ENCODE peak calls at places on chromosomes 3 and 15, in five cellular contexts. G, E, C, D and Q are unnamed samples.

GRCh38 chr3:46087871-46088270 is 60.6 kb upstream of the XCR1 start:
- DNase-seq in G (no peak), E (no peak), C (peak), D (no peak), Q (no peak)

GRCh38 chr3:63862804-63863149 is 828 bp downstream of the THOC7 start:
- DNase-seq in G (peak), E (no peak), C (no peak), D (no peak), Q (no peak)

GRCh38 chr3:64262574-64263114 is 37.4 kb upstream of the PRICKLE2 start:
- DNase-seq in G (no peak), E (no peak), C (peak), D (no peak), Q (no peak)

GRCh38 chr3:140298569-140299070 is 363.6 kb downstream of the CLSTN2 start:
- DNase-seq in G (no peak), E (no peak), C (peak), D (no peak), Q (no peak)

GRCh38 chr3:63168179-63168578 is 109.9 kb upstream of the SYNPR start:
- DNase-seq in G (no peak), E (no peak), C (no peak), D (no peak), Q (no peak)

GRCh38 chr15:68699124-68699880 is 120.5 kb downstream of the CORO2B start:
- DNase-seq in G (no peak), E (no peak), C (no peak), D (no peak), Q (no peak)

GRCh38 chr15:25056484-25057429 is 102.0 kb downstream of the SNRPN start:
- DNase-seq in G (no peak), E (no peak), C (peak), D (no peak), Q (no peak)

GRCh38 chr3:184355261-184356012 is 6.0 kb downstream of the CLCN2 start:
- DNase-seq in G (no peak), E (no peak), C (no peak), D (no peak), Q (no peak)

GRCh38 chr15:79640206-79640605 is 208.1 kb downstream of the MINAR1 start:
- DNase-seq in G (peak), E (no peak), C (no peak), D (no peak), Q (no peak)

GRCh38 chr3:119184808-119185690 is 11.7 kb downstream of the UPK1B start:
- DNase-seq in G (peak), E (no peak), C (no peak), D (no peak), Q (no peak)

GRCh38 chr3:72907851-72908620 is 20.2 kb downstream of the GXYLT2 start:
- DNase-seq in G (peak), E (no peak), C (no peak), D (no peak), Q (no peak)

GRCh38 chr3:51982352-51982837 is 940 bp upstream of the ACY1 start:
- DNase-seq in G (peak), E (no peak), C (peak), D (no peak), Q (peak)

GRCh38 chr3:56989434-56990294 is 70.8 kb upstream of the SPATA12 start:
- DNase-seq in G (peak), E (no peak), C (no peak), D (peak), Q (no peak)

GRCh38 chr3:56987238-56987932 is 73.1 kb upstream of the SPATA12 start:
- DNase-seq in G (no peak), E (no peak), C (peak), D (no peak), Q (no peak)

GRCh38 chr3:56990295-56991015 is 70.0 kb upstream of the SPATA12 start:
- DNase-seq in G (peak), E (no peak), C (no peak), D (no peak), Q (no peak)

GRCh38 chr3:56988458-56988857 is 72.0 kb upstream of the SPATA12 start:
- DNase-seq in G (no peak), E (no peak), C (no peak), D (no peak), Q (no peak)

GRCh38 chr3:56988874-56989433 is 71.5 kb upstream of the SPATA12 start:
- DNase-seq in G (peak), E (peak), C (peak), D (peak), Q (peak)
- TF ChIP-seq POLR2AphosphoS5 in G (no peak), E (no peak), C (no peak), D (no peak), Q (no peak)

DNA sequence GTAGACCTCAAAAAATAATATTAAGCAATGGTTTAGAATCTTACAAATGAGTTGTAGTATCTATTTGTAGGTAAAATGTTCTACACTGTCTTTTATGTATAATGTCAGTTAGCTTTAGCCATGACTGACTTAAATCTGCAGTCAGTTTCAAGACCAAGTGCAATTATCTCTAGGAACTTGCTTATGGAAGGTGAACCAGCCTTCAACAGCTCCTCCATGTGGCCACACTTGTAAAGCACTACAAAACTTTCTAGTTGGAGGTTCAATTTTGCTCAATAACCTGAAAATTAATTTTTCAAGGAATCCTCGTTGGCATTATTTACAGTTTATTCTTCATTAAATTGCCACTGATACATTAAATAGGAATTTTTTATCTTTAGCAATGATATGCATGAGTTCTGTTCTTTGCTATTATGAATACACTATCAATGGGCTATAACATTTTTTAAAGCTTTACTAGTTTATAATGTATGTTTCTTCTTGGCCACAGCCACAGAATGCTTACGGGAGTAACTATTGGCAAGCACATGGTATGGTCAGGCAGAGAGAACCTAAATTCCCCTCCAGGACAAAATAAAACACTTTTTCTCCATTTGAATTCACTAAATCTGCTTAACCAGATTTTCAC is 315.3 kb upstream of the UBE2E2 start:
- DNase-seq in G (no peak), E (no peak), C (peak), D (no peak), Q (peak)
- TF ChIP-seq CTCF in G (no peak), E (peak), C (peak), D (no peak), Q (peak)

GRCh38 chr3:133058831-133059230 is 20.6 kb downstream of the TMEM108 start:
- DNase-seq in G (no peak), E (no peak), C (no peak), D (no peak), Q (no peak)
- TF ChIP-seq POLR2AphosphoS5 in G (no peak), E (no peak), C (no peak), D (no peak), Q (no peak)

GRCh38 chr3:190333961-190334360 is 11.7 kb upstream of the CLDN1 start:
- DNase-seq in G (no peak), E (no peak), C (no peak), D (no peak), Q (no peak)

GRCh38 chr3:190338717-190339116 is 16.5 kb upstream of the CLDN1 start:
- DNase-seq in G (no peak), E (no peak), C (no peak), D (no peak), Q (no peak)

GRCh38 chr3:190336516-190337189 is 14.4 kb upstream of the CLDN1 start:
- DNase-seq in G (no peak), E (no peak), C (no peak), D (no peak), Q (no peak)

GRCh38 chr3:190340071-190340470 is 17.8 kb upstream of the CLDN1 start:
- DNase-seq in G (no peak), E (no peak), C (no peak), D (no peak), Q (no peak)

DNA sequence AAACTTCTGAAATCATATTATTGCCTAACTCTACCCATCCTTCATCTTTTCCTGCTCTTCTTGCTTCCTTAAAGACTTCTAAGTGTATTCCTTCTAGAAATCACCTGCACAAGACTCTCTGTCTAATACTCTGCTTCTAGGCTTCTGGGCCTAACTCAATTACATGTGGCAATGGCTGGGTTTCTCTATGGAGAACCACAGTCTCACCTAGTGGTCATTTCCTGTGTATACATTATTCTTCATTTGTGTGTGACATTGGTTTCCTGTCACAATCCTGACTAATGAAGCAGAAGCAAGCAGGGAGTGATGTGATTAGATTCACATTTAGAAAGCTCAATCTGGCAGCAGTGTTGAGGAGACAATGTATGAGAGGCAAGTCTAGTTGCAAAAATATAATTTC is 16.9 kb upstream of the CLDN1 start:
- DNase-seq in G (peak), E (no peak), C (peak), D (no peak), Q (no peak)
- TF ChIP-seq CTCF in G (peak), E (no peak), C (no peak), D (no peak), Q (no peak)

GRCh38 chr15:64948916-64949315 is 37.2 kb downstream of the ANKDD1A start:
- DNase-seq in G (no peak), E (no peak), C (no peak), D (no peak), Q (no peak)

GRCh38 chr15:64949383-64950141 is 37.9 kb downstream of the ANKDD1A start:
- DNase-seq in G (no peak), E (no peak), C (no peak), D (no peak), Q (no peak)

GRCh38 chr15:64950888-64951287 is 38.8 kb downstream of the SPG21 start:
- DNase-seq in G (no peak), E (no peak), C (no peak), D (no peak), Q (no peak)

GRCh38 chr15:64951777-64952418 is 37.8 kb downstream of the SPG21 start:
- DNase-seq in G (no peak), E (no peak), C (no peak), D (no peak), Q (no peak)

DNA sequence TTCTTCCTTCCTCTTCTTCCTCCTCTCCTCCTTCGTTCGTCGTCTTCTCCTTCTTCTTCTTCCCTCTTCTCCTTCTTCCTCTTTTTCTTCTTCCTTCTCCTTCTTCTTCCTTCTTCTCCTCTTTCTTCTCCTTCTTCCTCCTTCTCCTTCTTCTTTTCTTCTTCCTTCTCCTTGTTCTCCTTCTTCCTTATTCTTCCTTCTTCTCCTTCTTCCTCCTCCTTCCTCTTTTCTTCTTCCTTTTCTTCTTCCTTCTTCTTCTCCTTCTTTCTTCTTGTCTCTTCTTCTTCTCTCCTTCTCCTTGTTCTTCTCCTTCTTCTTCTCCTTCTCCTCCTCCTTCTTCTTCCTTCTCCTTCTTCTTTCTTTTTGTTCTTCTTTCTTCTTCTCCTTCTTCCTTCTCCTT is 35.3 kb downstream of the SPG21 start:
- DNase-seq in G (no peak), E (no peak), C (no peak), D (no peak), Q (no peak)
- TF ChIP-seq POLR2AphosphoS5 in G (no peak), E (no peak), C (no peak), D (no peak), Q (no peak)

DNA sequence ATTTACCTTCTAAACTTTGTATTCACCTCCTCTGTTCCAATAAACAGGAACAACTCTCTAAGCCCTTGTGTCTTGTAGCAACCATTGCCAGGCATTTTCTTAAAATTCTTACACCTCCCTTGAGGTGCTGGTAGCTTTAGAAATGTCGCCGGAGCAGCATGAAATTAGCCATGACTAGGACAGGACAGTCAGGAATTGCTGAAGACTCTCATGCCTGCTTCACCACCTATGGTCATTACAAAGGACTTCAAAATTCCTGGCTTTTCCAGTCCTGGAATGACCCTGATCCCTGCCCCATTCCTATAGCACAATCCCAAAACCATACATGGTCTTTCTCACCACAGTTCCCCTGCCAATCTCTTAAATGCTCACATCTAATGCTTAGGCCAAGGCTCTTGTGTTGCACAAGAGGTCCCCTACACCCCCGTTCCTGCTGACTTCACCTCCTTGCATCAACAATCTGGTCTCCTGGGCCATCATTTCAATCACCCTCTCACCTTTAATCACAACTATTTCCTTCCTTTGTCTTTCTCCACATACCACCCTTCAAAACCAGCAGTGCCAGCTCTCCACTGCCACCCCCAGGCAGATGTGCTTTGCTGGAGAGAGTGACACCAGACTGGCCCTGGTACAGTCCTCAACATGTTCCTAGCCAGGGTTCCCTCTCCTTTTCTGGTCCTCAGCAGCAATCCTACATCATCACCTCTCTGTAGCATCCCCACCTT is 113.2 kb upstream of the TJP1 start:
- DNase-seq in G (no peak), E (no peak), C (peak), D (no peak), Q (peak)
- TF ChIP-seq CTCF in G (peak), E (no peak), C (peak), D (no peak), Q (peak)

GRCh38 chr15:65082303-65082958 is 5.9 kb downstream of the KBTBD13 start:
- DNase-seq in G (no peak), E (no peak), C (peak), D (no peak), Q (peak)
- TF ChIP-seq POLR2AphosphoS5 in G (no peak), E (no peak), C (peak), D (no peak), Q (peak)

GRCh38 chr3:113585720-113586119 is 53.4 kb downstream of the SIDT1 start:
- DNase-seq in G (no peak), E (no peak), C (peak), D (no peak), Q (no peak)
- TF ChIP-seq CTCF in G (no peak), E (no peak), C (no peak), D (no peak), Q (no peak)